ENCODE peak calls at places on chromosomes 1 and 21, in five cellular contexts. One of them, this sample, is unnamed.

GRCh38 chr1:18062180-18062579 is 45.4 kb upstream of the IGSF21 start:
- DNase-seq in NCI-H1417: no peak
- DNase-seq in T1000: no peak
- DNase-seq in NCI-H2029: no peak
- DNase-seq in stimulated activated CD4-positive, alpha-beta T cell treated with anti-CD3 and anti-CD28 coated beads, Interleukin-1b, Interleukin-23, amount 100 ng/mL, for 1 hour: no peak
- DNase-seq in this sample: no peak

GRCh38 chr1:119209943-119210342 is 69.5 kb upstream of the WARS2 start:
- DNase-seq in stimulated activated CD4-positive, alpha-beta T cell treated with anti-CD3 and anti-CD28 coated beads, Interleukin-1b, Interleukin-23, amount 100 ng/mL, for 1 hour: no peak
- DNase-seq in NCI-H2029: no peak
- DNase-seq in T1000: peak
- DNase-seq in NCI-H1417: peak
- DNase-seq in this sample: no peak

GRCh38 chr1:58628987-58629598 is 52.0 kb upstream of the TACSTD2 start:
- DNase-seq in NCI-H2029: no peak
- DNase-seq in NCI-H1417: no peak
- DNase-seq in stimulated activated CD4-positive, alpha-beta T cell treated with anti-CD3 and anti-CD28 coated beads, Interleukin-1b, Interleukin-23, amount 100 ng/mL, for 1 hour: no peak
- DNase-seq in T1000: no peak
- DNase-seq in this sample: no peak

GRCh38 chr1:223670458-223671159 is 5.1 kb upstream of the CAPN8 start:
- DNase-seq in NCI-H1417: peak
- DNase-seq in stimulated activated CD4-positive, alpha-beta T cell treated with anti-CD3 and anti-CD28 coated beads, Interleukin-1b, Interleukin-23, amount 100 ng/mL, for 1 hour: no peak
- DNase-seq in T1000: no peak
- DNase-seq in NCI-H2029: no peak
- DNase-seq in this sample: peak

GRCh38 chr1:54011316-54012007 is 6.5 kb downstream of the LDLRAD1 start:
- DNase-seq in NCI-H2029: no peak
- DNase-seq in NCI-H1417: no peak
- DNase-seq in T1000: no peak
- DNase-seq in stimulated activated CD4-positive, alpha-beta T cell treated with anti-CD3 and anti-CD28 coated beads, Interleukin-1b, Interleukin-23, amount 100 ng/mL, for 1 hour: no peak
- DNase-seq in this sample: no peak

GRCh38 chr1:168110896-168111545 is 25.7 kb downstream of the GPR161 start:
- DNase-seq in NCI-H1417: no peak
- DNase-seq in stimulated activated CD4-positive, alpha-beta T cell treated with anti-CD3 and anti-CD28 coated beads, Interleukin-1b, Interleukin-23, amount 100 ng/mL, for 1 hour: no peak
- DNase-seq in NCI-H2029: no peak
- DNase-seq in T1000: no peak
- DNase-seq in this sample: no peak

GRCh38 chr21:18298228-18298627 is 53.6 kb downstream of the CHODL start:
- DNase-seq in NCI-H2029: no peak
- DNase-seq in stimulated activated CD4-positive, alpha-beta T cell treated with anti-CD3 and anti-CD28 coated beads, Interleukin-1b, Interleukin-23, amount 100 ng/mL, for 1 hour: no peak
- DNase-seq in T1000: no peak
- DNase-seq in NCI-H1417: peak
- DNase-seq in this sample: no peak

GRCh38 chr1:81802601-81803422 is 2.1 kb downstream of the ADGRL2 start:
- DNase-seq in T1000: peak
- DNase-seq in stimulated activated CD4-positive, alpha-beta T cell treated with anti-CD3 and anti-CD28 coated beads, Interleukin-1b, Interleukin-23, amount 100 ng/mL, for 1 hour: no peak
- DNase-seq in NCI-H1417: peak
- DNase-seq in NCI-H2029: no peak
- DNase-seq in this sample: no peak

GRCh38 chr1:59244891-59245290 is 52.0 kb upstream of the FGGY start:
- DNase-seq in NCI-H2029: no peak
- DNase-seq in stimulated activated CD4-positive, alpha-beta T cell treated with anti-CD3 and anti-CD28 coated beads, Interleukin-1b, Interleukin-23, amount 100 ng/mL, for 1 hour: no peak
- DNase-seq in NCI-H1417: no peak
- DNase-seq in T1000: no peak
- DNase-seq in this sample: no peak

GRCh38 chr1:226798427-226799411 is 59.6 kb upstream of the ITPKB start:
- DNase-seq in stimulated activated CD4-positive, alpha-beta T cell treated with anti-CD3 and anti-CD28 coated beads, Interleukin-1b, Interleukin-23, amount 100 ng/mL, for 1 hour: peak
- DNase-seq in NCI-H1417: no peak
- DNase-seq in NCI-H2029: no peak
- DNase-seq in T1000: no peak
- DNase-seq in this sample: no peak

GRCh38 chr1:81032973-81033425 is 767.7 kb upstream of the ADGRL2 start:
- DNase-seq in NCI-H2029: no peak
- DNase-seq in stimulated activated CD4-positive, alpha-beta T cell treated with anti-CD3 and anti-CD28 coated beads, Interleukin-1b, Interleukin-23, amount 100 ng/mL, for 1 hour: no peak
- DNase-seq in NCI-H1417: peak
- DNase-seq in T1000: no peak
- DNase-seq in this sample: no peak

GRCh38 chr1:200029624-200030074 is 2.1 kb downstream of the NR5A2 start:
- DNase-seq in T1000: no peak
- DNase-seq in NCI-H1417: peak
- DNase-seq in NCI-H2029: no peak
- DNase-seq in stimulated activated CD4-positive, alpha-beta T cell treated with anti-CD3 and anti-CD28 coated beads, Interleukin-1b, Interleukin-23, amount 100 ng/mL, for 1 hour: no peak
- DNase-seq in this sample: peak

GRCh38 chr1:188237573-188238353 is 1409.0 kb downstream of the PLA2G4A start:
- DNase-seq in stimulated activated CD4-positive, alpha-beta T cell treated with anti-CD3 and anti-CD28 coated beads, Interleukin-1b, Interleukin-23, amount 100 ng/mL, for 1 hour: no peak
- DNase-seq in T1000: no peak
- DNase-seq in NCI-H1417: no peak
- DNase-seq in NCI-H2029: no peak
- DNase-seq in this sample: no peak

GRCh38 chr1:20721117-20722061 is 3.6 kb upstream of the KIF17 start:
- DNase-seq in NCI-H2029: no peak
- DNase-seq in stimulated activated CD4-positive, alpha-beta T cell treated with anti-CD3 and anti-CD28 coated beads, Interleukin-1b, Interleukin-23, amount 100 ng/mL, for 1 hour: no peak
- DNase-seq in T1000: no peak
- DNase-seq in NCI-H1417: no peak
- DNase-seq in this sample: no peak

GRCh38 chr1:219120625-219121544 is 52.8 kb upstream of the LYPLAL1 start:
- DNase-seq in stimulated activated CD4-positive, alpha-beta T cell treated with anti-CD3 and anti-CD28 coated beads, Interleukin-1b, Interleukin-23, amount 100 ng/mL, for 1 hour: no peak
- DNase-seq in NCI-H2029: no peak
- DNase-seq in T1000: no peak
- DNase-seq in NCI-H1417: no peak
- DNase-seq in this sample: no peak

GRCh38 chr1:37825508-37825907 is 17.5 kb upstream of the YRDC start:
- DNase-seq in NCI-H2029: no peak
- DNase-seq in NCI-H1417: no peak
- DNase-seq in stimulated activated CD4-positive, alpha-beta T cell treated with anti-CD3 and anti-CD28 coated beads, Interleukin-1b, Interleukin-23, amount 100 ng/mL, for 1 hour: no peak
- DNase-seq in T1000: no peak
- DNase-seq in this sample: no peak

GRCh38 chr1:26693557-26694184 is 2.1 kb upstream of the ARID1A start:
- DNase-seq in NCI-H2029: no peak
- DNase-seq in NCI-H1417: peak
- DNase-seq in stimulated activated CD4-positive, alpha-beta T cell treated with anti-CD3 and anti-CD28 coated beads, Interleukin-1b, Interleukin-23, amount 100 ng/mL, for 1 hour: no peak
- DNase-seq in T1000: no peak
- DNase-seq in this sample: no peak

GRCh38 chr1:27993241-27993640 is 33.5 kb downstream of the XKR8 start:
- DNase-seq in NCI-H1417: no peak
- DNase-seq in NCI-H2029: no peak
- DNase-seq in T1000: no peak
- DNase-seq in stimulated activated CD4-positive, alpha-beta T cell treated with anti-CD3 and anti-CD28 coated beads, Interleukin-1b, Interleukin-23, amount 100 ng/mL, for 1 hour: no peak
- DNase-seq in this sample: no peak

GRCh38 chr1:99527078-99527477 is 118.8 kb upstream of the PALMD start:
- DNase-seq in NCI-H1417: no peak
- DNase-seq in NCI-H2029: no peak
- DNase-seq in stimulated activated CD4-positive, alpha-beta T cell treated with anti-CD3 and anti-CD28 coated beads, Interleukin-1b, Interleukin-23, amount 100 ng/mL, for 1 hour: no peak
- DNase-seq in T1000: no peak
- DNase-seq in this sample: peak

GRCh38 chr1:55285849-55286248 is 70.7 kb upstream of the USP24 start:
- DNase-seq in T1000: no peak
- DNase-seq in NCI-H2029: no peak
- DNase-seq in NCI-H1417: peak
- DNase-seq in stimulated activated CD4-positive, alpha-beta T cell treated with anti-CD3 and anti-CD28 coated beads, Interleukin-1b, Interleukin-23, amount 100 ng/mL, for 1 hour: no peak
- DNase-seq in this sample: no peak

GRCh38 chr1:198771562-198772153 is 132.8 kb downstream of the PTPRC start:
- DNase-seq in NCI-H1417: peak
- DNase-seq in stimulated activated CD4-positive, alpha-beta T cell treated with anti-CD3 and anti-CD28 coated beads, Interleukin-1b, Interleukin-23, amount 100 ng/mL, for 1 hour: no peak
- DNase-seq in T1000: no peak
- DNase-seq in NCI-H2029: no peak
- DNase-seq in this sample: no peak

GRCh38 chr1:9196129-9197040 is 38.2 kb upstream of the H6PD start:
- DNase-seq in NCI-H2029: peak
- DNase-seq in T1000: peak
- DNase-seq in stimulated activated CD4-positive, alpha-beta T cell treated with anti-CD3 and anti-CD28 coated beads, Interleukin-1b, Interleukin-23, amount 100 ng/mL, for 1 hour: peak
- DNase-seq in NCI-H1417: peak
- DNase-seq in this sample: peak

GRCh38 chr1:85865183-85865582 is 156.9 kb upstream of the ZNHIT6 start:
- DNase-seq in NCI-H1417: no peak
- DNase-seq in NCI-H2029: no peak
- DNase-seq in stimulated activated CD4-positive, alpha-beta T cell treated with anti-CD3 and anti-CD28 coated beads, Interleukin-1b, Interleukin-23, amount 100 ng/mL, for 1 hour: no peak
- DNase-seq in T1000: no peak
- DNase-seq in this sample: no peak

GRCh38 chr1:27556781-27557595 is 47.0 kb downstream of the AHDC1 start:
- DNase-seq in NCI-H2029: peak
- DNase-seq in stimulated activated CD4-positive, alpha-beta T cell treated with anti-CD3 and anti-CD28 coated beads, Interleukin-1b, Interleukin-23, amount 100 ng/mL, for 1 hour: peak
- DNase-seq in NCI-H1417: peak
- DNase-seq in T1000: peak
- DNase-seq in this sample: peak

GRCh38 chr1:168348146-168348709 is 67.6 kb downstream of the TBX19 start:
- DNase-seq in stimulated activated CD4-positive, alpha-beta T cell treated with anti-CD3 and anti-CD28 coated beads, Interleukin-1b, Interleukin-23, amount 100 ng/mL, for 1 hour: no peak
- DNase-seq in NCI-H1417: no peak
- DNase-seq in NCI-H2029: no peak
- DNase-seq in T1000: no peak
- DNase-seq in this sample: no peak

GRCh38 chr1:18629659-18630510 is 761 bp upstream of the PAX7 start:
- DNase-seq in NCI-H1417: no peak
- DNase-seq in T1000: no peak
- DNase-seq in stimulated activated CD4-positive, alpha-beta T cell treated with anti-CD3 and anti-CD28 coated beads, Interleukin-1b, Interleukin-23, amount 100 ng/mL, for 1 hour: no peak
- DNase-seq in NCI-H2029: no peak
- DNase-seq in this sample: no peak

GRCh38 chr1:25246600-25247023 is 642 bp downstream of the RSRP1 start:
- DNase-seq in NCI-H1417: peak
- DNase-seq in NCI-H2029: no peak
- DNase-seq in T1000: no peak
- DNase-seq in stimulated activated CD4-positive, alpha-beta T cell treated with anti-CD3 and anti-CD28 coated beads, Interleukin-1b, Interleukin-23, amount 100 ng/mL, for 1 hour: no peak
- DNase-seq in this sample: peak

GRCh38 chr21:17371470-17371869 is 141.4 kb upstream of the CXADR start:
- DNase-seq in NCI-H2029: no peak
- DNase-seq in stimulated activated CD4-positive, alpha-beta T cell treated with anti-CD3 and anti-CD28 coated beads, Interleukin-1b, Interleukin-23, amount 100 ng/mL, for 1 hour: no peak
- DNase-seq in NCI-H1417: peak
- DNase-seq in T1000: no peak
- DNase-seq in this sample: no peak

GRCh38 chr1:23343246-23344110 is 606 bp downstream of the HNRNPR start:
- DNase-seq in stimulated activated CD4-positive, alpha-beta T cell treated with anti-CD3 and anti-CD28 coated beads, Interleukin-1b, Interleukin-23, amount 100 ng/mL, for 1 hour: no peak
- DNase-seq in NCI-H2029: peak
- DNase-seq in NCI-H1417: peak
- DNase-seq in T1000: peak
- DNase-seq in this sample: peak

GRCh38 chr1:67766117-67766978 is 66.9 kb downstream of the GNG12 start:
- DNase-seq in T1000: peak
- DNase-seq in stimulated activated CD4-positive, alpha-beta T cell treated with anti-CD3 and anti-CD28 coated beads, Interleukin-1b, Interleukin-23, amount 100 ng/mL, for 1 hour: no peak
- DNase-seq in NCI-H2029: no peak
- DNase-seq in NCI-H1417: peak
- DNase-seq in this sample: peak

GRCh38 chr1:198018529-198018928 is 101.4 kb downstream of the LHX9 start:
- DNase-seq in T1000: peak
- DNase-seq in stimulated activated CD4-positive, alpha-beta T cell treated with anti-CD3 and anti-CD28 coated beads, Interleukin-1b, Interleukin-23, amount 100 ng/mL, for 1 hour: no peak
- DNase-seq in NCI-H2029: no peak
- DNase-seq in NCI-H1417: no peak
- DNase-seq in this sample: peak

This sample was measured in PC-9.